ENCODE peak calls at places on chromosomes 16 and 17, in seven cellular contexts. One of them, this sample, is unnamed.
A peak's percentile ranks its signal among the peaks of the same experiment; 100 is the strongest.

GRCh38 chr16:927406-927805 is 43.4 kb downstream of the LMF1 start:
- DNase-seq in fibroblast of villous mesenchyme: no peak
- DNase-seq in astrocyte of the cerebellum: no peak
- DNase-seq in left ventricle myocardium inferior: no peak
- DNase-seq in K562: no peak
- DNase-seq in fibroblast of mammary gland: no peak
- DNase-seq in lower lobe of right lung: no peak
- DNase-seq in this sample: no peak

GRCh38 chr17:59413014-59413725 is 81.7 kb downstream of the YPEL2 start:
- DNase-seq in fibroblast of villous mesenchyme: no peak
- DNase-seq in K562: no peak
- DNase-seq in fibroblast of mammary gland: no peak
- DNase-seq in left ventricle myocardium inferior: no peak
- DNase-seq in lower lobe of right lung: no peak
- DNase-seq in astrocyte of the cerebellum: no peak
- DNase-seq in this sample: no peak

GRCh38 chr16:63890072-63890471 is 1231.8 kb downstream of the CDH11 start:
- DNase-seq in left ventricle myocardium inferior: no peak
- DNase-seq in K562: no peak
- DNase-seq in astrocyte of the cerebellum: peak; percentile 70
- DNase-seq in lower lobe of right lung: no peak
- DNase-seq in fibroblast of villous mesenchyme: peak; percentile 5
- DNase-seq in fibroblast of mammary gland: peak; percentile 31
- DNase-seq in this sample: peak; percentile 33

GRCh38 chr16:89046491-89046890 is 47.2 kb upstream of the ACSF3 start:
- DNase-seq in lower lobe of right lung: peak; percentile 24
- DNase-seq in fibroblast of mammary gland: no peak
- DNase-seq in K562: no peak
- DNase-seq in astrocyte of the cerebellum: no peak
- DNase-seq in fibroblast of villous mesenchyme: no peak
- DNase-seq in left ventricle myocardium inferior: no peak
- DNase-seq in this sample: no peak

GRCh38 chr16:29649560-29650494 is 13.2 kb upstream of the SPN start:
- DNase-seq in astrocyte of the cerebellum: no peak
- DNase-seq in fibroblast of mammary gland: no peak
- DNase-seq in K562: no peak
- DNase-seq in fibroblast of villous mesenchyme: no peak
- DNase-seq in left ventricle myocardium inferior: no peak
- DNase-seq in lower lobe of right lung: no peak
- DNase-seq in this sample: no peak

GRCh38 chr16:12349950-12350842 is 373.7 kb downstream of the SNX29 start:
- DNase-seq in left ventricle myocardium inferior: no peak
- DNase-seq in fibroblast of villous mesenchyme: no peak
- DNase-seq in lower lobe of right lung: no peak
- DNase-seq in astrocyte of the cerebellum: no peak
- DNase-seq in K562: peak; percentile 15
- DNase-seq in fibroblast of mammary gland: no peak
- DNase-seq in this sample: no peak

GRCh38 chr17:305090-305976 is 47.3 kb downstream of the RPH3AL start:
- DNase-seq in fibroblast of mammary gland: no peak
- DNase-seq in K562: no peak
- DNase-seq in fibroblast of villous mesenchyme: no peak
- DNase-seq in left ventricle myocardium inferior: no peak
- DNase-seq in lower lobe of right lung: peak; percentile 55
- DNase-seq in astrocyte of the cerebellum: no peak
- DNase-seq in this sample: no peak

GRCh38 chr17:4751925-4752324 is 12.2 kb upstream of the CXCL16 start:
- DNase-seq in K562: no peak
- DNase-seq in lower lobe of right lung: no peak
- DNase-seq in fibroblast of mammary gland: no peak
- DNase-seq in left ventricle myocardium inferior: no peak
- DNase-seq in fibroblast of villous mesenchyme: peak; percentile 47
- DNase-seq in astrocyte of the cerebellum: no peak
- DNase-seq in this sample: no peak

GRCh38 chr16:17275076-17275732 is 195.6 kb downstream of the XYLT1 start:
- DNase-seq in K562: no peak
- DNase-seq in fibroblast of mammary gland: no peak
- DNase-seq in fibroblast of villous mesenchyme: no peak
- DNase-seq in lower lobe of right lung: no peak
- DNase-seq in left ventricle myocardium inferior: no peak
- DNase-seq in astrocyte of the cerebellum: no peak
- DNase-seq in this sample: no peak

DNA sequence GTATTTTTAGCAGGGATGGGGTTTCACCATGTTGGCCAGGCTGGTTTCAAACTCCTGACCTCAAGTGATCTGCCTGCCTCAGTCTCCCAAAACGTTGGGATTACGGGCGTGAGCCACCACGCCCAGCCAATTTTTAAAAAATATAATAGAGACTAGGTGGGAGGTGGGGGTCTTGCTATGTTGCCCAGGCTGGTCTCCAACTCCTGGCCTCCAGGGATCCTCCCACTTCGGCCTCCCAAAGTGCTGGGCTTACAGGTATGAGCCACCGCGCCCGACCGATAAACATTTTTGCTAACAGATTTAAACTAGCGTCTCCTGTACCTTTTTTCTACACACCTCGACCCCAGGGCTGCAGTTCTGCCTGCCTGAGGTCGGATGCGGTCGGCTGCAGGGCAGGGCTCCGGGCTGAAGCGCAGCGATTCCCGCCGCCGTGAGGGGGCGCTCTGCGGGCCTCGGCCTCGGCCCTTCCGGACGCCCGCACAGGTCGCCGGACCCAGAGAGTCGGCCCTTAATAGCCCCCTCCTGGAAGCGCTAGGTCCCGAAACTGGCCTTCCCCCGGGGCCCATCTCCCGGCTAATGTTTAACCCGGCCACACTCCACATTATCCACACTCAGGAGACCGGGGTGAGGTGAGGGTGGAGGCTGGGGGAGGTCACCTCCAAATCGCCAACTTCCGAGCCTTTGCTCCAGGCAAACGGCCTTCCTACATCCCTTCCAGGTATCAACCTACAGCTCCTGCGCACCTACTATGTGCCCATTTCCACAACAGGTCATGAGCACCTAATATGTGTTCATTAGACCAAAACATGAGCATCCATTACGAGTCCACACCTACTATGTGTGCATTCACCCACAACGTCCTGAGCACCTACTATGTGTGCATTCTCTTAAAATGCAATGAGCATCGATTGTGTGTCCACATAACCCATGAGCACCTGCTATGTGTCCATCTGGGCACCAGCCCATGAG is 2.0 kb upstream of the GLIS2 start:
- DNase-seq in fibroblast of villous mesenchyme: peak; percentile 53
- DNase-seq in astrocyte of the cerebellum: no peak
- DNase-seq in K562: peak; percentile 76
- DNase-seq in lower lobe of right lung: peak; percentile 77
- DNase-seq in fibroblast of mammary gland: peak; percentile 35
- DNase-seq in left ventricle myocardium inferior: no peak
- DNase-seq in this sample: no peak
- TF ChIP-seq CTCF in fibroblast of villous mesenchyme: peak; percentile 76
- TF ChIP-seq CTCF in astrocyte of the cerebellum: peak; percentile 71
- TF ChIP-seq CTCF in K562: peak; percentile 87
- TF ChIP-seq CTCF in lower lobe of right lung: peak; percentile 79
- TF ChIP-seq CTCF in fibroblast of mammary gland: no peak
- TF ChIP-seq CTCF in left ventricle myocardium inferior: peak; percentile 70
- TF ChIP-seq CTCF in this sample: peak; percentile 55

GRCh38 chr17:55053855-55054254 is 85.3 kb downstream of the STXBP4 start:
- DNase-seq in lower lobe of right lung: no peak
- DNase-seq in left ventricle myocardium inferior: no peak
- DNase-seq in K562: no peak
- DNase-seq in fibroblast of mammary gland: peak; percentile 16
- DNase-seq in fibroblast of villous mesenchyme: peak; percentile 4
- DNase-seq in astrocyte of the cerebellum: no peak
- DNase-seq in this sample: peak; percentile 38
- H3K4me3 ChIP-seq in lower lobe of right lung: no peak overlapping the region
- H3K4me3 ChIP-seq in left ventricle myocardium inferior: no peak overlapping the region
- H3K4me3 ChIP-seq in K562: no peak overlapping the region
- H3K4me3 ChIP-seq in fibroblast of mammary gland: no peak overlapping the region
- H3K4me3 ChIP-seq in fibroblast of villous mesenchyme: no peak overlapping the region
- H3K4me3 ChIP-seq in astrocyte of the cerebellum: no peak overlapping the region
- H3K4me3 ChIP-seq in this sample: no peak overlapping the region

GRCh38 chr17:67223924-67224323 is 21.1 kb downstream of the HELZ start:
- DNase-seq in fibroblast of mammary gland: no peak
- DNase-seq in fibroblast of villous mesenchyme: no peak
- DNase-seq in lower lobe of right lung: no peak
- DNase-seq in K562: peak; percentile 58
- DNase-seq in left ventricle myocardium inferior: no peak
- DNase-seq in astrocyte of the cerebellum: no peak
- DNase-seq in this sample: no peak

GRCh38 chr17:67216544-67217320 is 28.3 kb downstream of the HELZ start:
- DNase-seq in lower lobe of right lung: no peak
- DNase-seq in K562: no peak
- DNase-seq in left ventricle myocardium inferior: no peak
- DNase-seq in fibroblast of mammary gland: no peak
- DNase-seq in fibroblast of villous mesenchyme: no peak
- DNase-seq in astrocyte of the cerebellum: no peak
- DNase-seq in this sample: no peak

GRCh38 chr17:67218385-67218950 is 26.5 kb downstream of the HELZ start:
- DNase-seq in astrocyte of the cerebellum: no peak
- DNase-seq in K562: no peak
- DNase-seq in lower lobe of right lung: no peak
- DNase-seq in fibroblast of villous mesenchyme: peak; percentile 32
- DNase-seq in left ventricle myocardium inferior: no peak
- DNase-seq in fibroblast of mammary gland: peak; percentile 62
- DNase-seq in this sample: peak; percentile 71

GRCh38 chr17:67217446-67217845 is 27.6 kb downstream of the HELZ start:
- DNase-seq in left ventricle myocardium inferior: no peak
- DNase-seq in K562: peak; percentile 24
- DNase-seq in lower lobe of right lung: no peak
- DNase-seq in astrocyte of the cerebellum: no peak
- DNase-seq in fibroblast of villous mesenchyme: no peak
- DNase-seq in fibroblast of mammary gland: no peak
- DNase-seq in this sample: no peak

GRCh38 chr17:67221062-67221998 is 23.7 kb downstream of the HELZ start:
- DNase-seq in astrocyte of the cerebellum: peak; percentile 33
- DNase-seq in lower lobe of right lung: no peak
- DNase-seq in fibroblast of villous mesenchyme: peak; percentile 41
- DNase-seq in left ventricle myocardium inferior: no peak
- DNase-seq in fibroblast of mammary gland: peak; percentile 37
- DNase-seq in K562: peak; percentile 29
- DNase-seq in this sample: peak; percentile 76
- TF ChIP-seq CTCF in astrocyte of the cerebellum: peak; percentile 65
- TF ChIP-seq CTCF in lower lobe of right lung: peak; percentile 59
- TF ChIP-seq CTCF in fibroblast of villous mesenchyme: peak; percentile 36
- TF ChIP-seq CTCF in left ventricle myocardium inferior: peak; percentile 73
- TF ChIP-seq CTCF in fibroblast of mammary gland: peak; percentile 45
- TF ChIP-seq CTCF in K562: peak; percentile 76
- TF ChIP-seq CTCF in this sample: peak; percentile 76

GRCh38 chr17:48238933-48239602 is 131.5 kb downstream of the SNX11 start:
- DNase-seq in fibroblast of villous mesenchyme: no peak
- DNase-seq in K562: no peak
- DNase-seq in left ventricle myocardium inferior: no peak
- DNase-seq in lower lobe of right lung: no peak
- DNase-seq in fibroblast of mammary gland: no peak
- DNase-seq in astrocyte of the cerebellum: no peak
- DNase-seq in this sample: no peak
- H3K4me3 ChIP-seq in fibroblast of villous mesenchyme: no peak overlapping the region
- H3K4me3 ChIP-seq in K562: no peak overlapping the region
- H3K4me3 ChIP-seq in left ventricle myocardium inferior: no peak overlapping the region
- H3K4me3 ChIP-seq in lower lobe of right lung: no peak overlapping the region
- H3K4me3 ChIP-seq in fibroblast of mammary gland: no peak overlapping the region
- H3K4me3 ChIP-seq in astrocyte of the cerebellum: no peak overlapping the region
- H3K4me3 ChIP-seq in this sample: no peak overlapping the region

DNA sequence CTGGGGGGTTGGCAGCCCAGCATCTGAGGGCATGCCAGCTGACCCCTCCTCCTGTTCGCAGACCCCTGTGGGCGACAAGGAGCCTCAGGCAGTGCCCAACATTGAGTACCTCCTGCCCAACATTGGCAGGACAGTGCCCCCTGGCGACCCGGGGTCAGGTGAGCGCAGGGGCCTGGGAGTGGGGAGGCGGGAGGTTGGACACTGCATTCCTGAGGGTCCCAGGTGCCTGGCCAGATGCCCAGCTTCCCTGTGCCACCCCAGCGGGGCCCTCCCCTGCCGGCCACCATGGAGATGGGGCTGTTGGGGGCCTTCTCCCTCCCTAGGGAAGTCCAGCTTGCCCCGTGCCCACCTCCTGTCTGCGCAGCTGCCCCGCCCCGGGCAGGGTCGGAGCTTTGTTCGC is 70.1 kb downstream of the ARHGAP23 start:
- DNase-seq in fibroblast of mammary gland: no peak
- DNase-seq in astrocyte of the cerebellum: no peak
- DNase-seq in K562: no peak
- DNase-seq in fibroblast of villous mesenchyme: no peak
- DNase-seq in left ventricle myocardium inferior: no peak
- DNase-seq in lower lobe of right lung: no peak
- DNase-seq in this sample: no peak
- TF ChIP-seq CTCF in fibroblast of mammary gland: no peak
- TF ChIP-seq CTCF in astrocyte of the cerebellum: no peak
- TF ChIP-seq CTCF in K562: no peak
- TF ChIP-seq CTCF in fibroblast of villous mesenchyme: no peak
- TF ChIP-seq CTCF in left ventricle myocardium inferior: no peak
- TF ChIP-seq CTCF in lower lobe of right lung: no peak
- TF ChIP-seq CTCF in this sample: no peak

GRCh38 chr17:77728022-77728671 is 230.4 kb upstream of the TNRC6C start:
- DNase-seq in left ventricle myocardium inferior: peak; percentile 56
- DNase-seq in K562: no peak
- DNase-seq in lower lobe of right lung: no peak
- DNase-seq in fibroblast of mammary gland: peak; percentile 52
- DNase-seq in fibroblast of villous mesenchyme: peak; percentile 39
- DNase-seq in astrocyte of the cerebellum: no peak
- DNase-seq in this sample: peak; percentile 22
- H3K4me3 ChIP-seq in left ventricle myocardium inferior: no peak overlapping the region
- H3K4me3 ChIP-seq in K562: no peak overlapping the region
- H3K4me3 ChIP-seq in lower lobe of right lung: no peak overlapping the region
- H3K4me3 ChIP-seq in fibroblast of mammary gland: no peak overlapping the region
- H3K4me3 ChIP-seq in fibroblast of villous mesenchyme: no peak overlapping the region
- H3K4me3 ChIP-seq in astrocyte of the cerebellum: no peak overlapping the region
- H3K4me3 ChIP-seq in this sample: no peak overlapping the region

DNA sequence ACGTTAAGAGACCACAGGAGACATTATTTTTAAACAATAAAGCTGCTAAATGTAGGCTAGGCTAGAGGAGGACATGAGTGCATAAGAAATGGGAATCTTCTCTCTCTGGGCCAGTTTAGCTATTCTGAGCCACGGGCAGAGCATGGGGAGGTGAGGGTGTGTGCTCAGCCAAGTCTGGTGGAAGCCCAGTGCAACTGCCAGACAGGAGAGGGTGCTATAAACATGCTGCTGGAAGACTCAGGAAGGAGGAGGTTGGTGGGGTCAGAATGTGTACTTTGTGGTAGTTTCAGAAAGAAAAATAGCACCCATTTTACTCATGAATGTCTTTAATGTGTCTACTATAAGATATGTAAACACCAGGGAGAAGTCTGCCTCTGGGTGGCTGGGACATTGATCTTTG is 5.9 kb upstream of the SDK2 start:
- DNase-seq in lower lobe of right lung: no peak
- DNase-seq in astrocyte of the cerebellum: no peak
- DNase-seq in left ventricle myocardium inferior: no peak
- DNase-seq in fibroblast of mammary gland: peak; percentile 43
- DNase-seq in K562: no peak
- DNase-seq in fibroblast of villous mesenchyme: no peak
- DNase-seq in this sample: peak; percentile 42
- TF ChIP-seq CTCF in lower lobe of right lung: peak; percentile 23
- TF ChIP-seq CTCF in astrocyte of the cerebellum: no peak
- TF ChIP-seq CTCF in left ventricle myocardium inferior: peak; percentile 53
- TF ChIP-seq CTCF in fibroblast of mammary gland: peak; percentile 53
- TF ChIP-seq CTCF in K562: peak; percentile 15
- TF ChIP-seq CTCF in fibroblast of villous mesenchyme: peak; percentile 19
- TF ChIP-seq CTCF in this sample: peak; percentile 51